ENCODE peak calls at places on chromosomes 3 and 15, in seven cellular contexts. Z is psoas muscle; Q is hepatocyte; L is HCT116; W is CD8-positive, alpha-beta T cell; R is PC-9; D is K562. C is an unnamed sample.
A peak's percentile ranks its signal among the peaks of the same experiment; 100 is the strongest.

GRCh38 chr15:75809986-75810750 is 33.1 kb upstream of the UBE2Q2 start:
- DNase-seq in Z (no peak), Q (peak; percentile 54), L (peak; percentile 45), W (no peak), R (peak; percentile 52), D (peak; percentile 50), C (no peak)

GRCh38 chr3:196966526-196967401 is 1.9 kb downstream of the PIGZ start:
- DNase-seq in Z (no peak), Q (no peak), L (no peak), W (no peak), R (no peak), D (no peak), C (no peak)

GRCh38 chr3:10443791-10444429 is 61.5 kb downstream of the ATP2B2 start:
- DNase-seq in Z (no peak), Q (no peak), L (no peak), W (no peak), R (no peak), D (no peak), C (no peak)

GRCh38 chr3:24410861-24411260 is 83.8 kb downstream of the THRB start:
- DNase-seq in Z (no peak), Q (no peak), L (no peak), W (no peak), R (no peak), D (no peak), C (no peak)

GRCh38 chr15:37252530-37252929 is 152.2 kb upstream of the MEIS2 start:
- DNase-seq in Z (no peak), Q (no peak), L (no peak), W (no peak), R (no peak), D (no peak), C (no peak)

GRCh38 chr3:148694116-148694515 is 3.6 kb upstream of the AGTR1 start:
- DNase-seq in Z (no peak), Q (no peak), L (no peak), W (no peak), R (no peak), D (no peak), C (no peak)

GRCh38 chr15:57777034-57777433 is 70.5 kb downstream of the POLR2M start:
- DNase-seq in Z (no peak), Q (no peak), L (no peak), W (no peak), R (no peak), D (no peak), C (no peak)

GRCh38 chr15:59764775-59765174 is 75.7 kb upstream of the BNIP2 start:
- DNase-seq in Z (no peak), Q (no peak), L (peak; percentile 13), W (no peak), R (no peak), D (no peak), C (no peak)

GRCh38 chr3:122298239-122298638 is 26.8 kb upstream of the CSTA start:
- DNase-seq in Z (no peak), Q (no peak), L (no peak), W (no peak), R (no peak), D (no peak), C (no peak)

GRCh38 chr15:49024840-49025239 is 21.4 kb downstream of the SECISBP2L start:
- DNase-seq in Z (no peak), Q (no peak), L (no peak), W (no peak), R (no peak), D (no peak), C (no peak)

GRCh38 chr15:48800811-48801460 is 9.9 kb downstream of the CEP152 start:
- DNase-seq in Z (no peak), Q (peak; percentile 28), L (no peak), W (no peak), R (no peak), D (peak; percentile 10), C (no peak)

GRCh38 chr3:133568294-133569014 is 5.0 kb upstream of the CDV3 start:
- DNase-seq in Z (no peak), Q (peak; percentile 12), L (peak; percentile 73), W (no peak), R (peak; percentile 68), D (no peak), C (no peak)

GRCh38 chr3:5226783-5227182 is 39.3 kb downstream of the EDEM1 start:
- DNase-seq in Z (no peak), Q (peak; percentile 28), L (peak; percentile 3), W (no peak), R (no peak), D (peak; percentile 41), C (no peak)

GRCh38 chr3:196553551-196553950 is 14.8 kb downstream of the WDR53 start:
- DNase-seq in Z (peak; percentile 83), Q (no peak), L (no peak), W (no peak), R (no peak), D (no peak), C (no peak)

GRCh38 chr3:72279631-72280041 is 494.7 kb upstream of the PROK2 start:
- DNase-seq in Z (no peak), Q (peak; percentile 36), L (no peak), W (no peak), R (no peak), D (no peak), C (no peak)

GRCh38 chr3:122392868-122393844 is 9.2 kb downstream of the FAM162A start:
- DNase-seq in Z (no peak), Q (peak; percentile 63), L (no peak), W (no peak), R (peak; percentile 9), D (peak; percentile 14), C (no peak)

GRCh38 chr3:16476636-16477035 is 36.9 kb downstream of the RFTN1 start:
- DNase-seq in Z (no peak), Q (peak; percentile 51), L (no peak), W (no peak), R (no peak), D (no peak), C (no peak)

GRCh38 chr3:158213461-158213860 is 103.6 kb downstream of the RSRC1 start:
- DNase-seq in Z (no peak), Q (no peak), L (no peak), W (no peak), R (no peak), D (no peak), C (no peak)

GRCh38 chr3:58588030-58588614 is 10.9 kb upstream of the FAM107A start:
- DNase-seq in Z (no peak), Q (peak; percentile 60), L (no peak), W (no peak), R (no peak), D (peak; percentile 16), C (no peak)

GRCh38 chr15:59941612-59942011 is 62.5 kb upstream of the FOXB1 start:
- DNase-seq in Z (no peak), Q (no peak), L (no peak), W (no peak), R (peak; percentile 46), D (no peak), C (no peak)

GRCh38 chr15:91263632-91264477 is 163.8 kb downstream of the SV2B start:
- DNase-seq in Z (peak; percentile 87), Q (no peak), L (no peak), W (no peak), R (no peak), D (no peak), C (no peak)

GRCh38 chr15:34240537-34240936 is 15.7 kb downstream of the EMC4 start:
- DNase-seq in Z (no peak), Q (no peak), L (no peak), W (no peak), R (no peak), D (no peak), C (no peak)

DNA sequence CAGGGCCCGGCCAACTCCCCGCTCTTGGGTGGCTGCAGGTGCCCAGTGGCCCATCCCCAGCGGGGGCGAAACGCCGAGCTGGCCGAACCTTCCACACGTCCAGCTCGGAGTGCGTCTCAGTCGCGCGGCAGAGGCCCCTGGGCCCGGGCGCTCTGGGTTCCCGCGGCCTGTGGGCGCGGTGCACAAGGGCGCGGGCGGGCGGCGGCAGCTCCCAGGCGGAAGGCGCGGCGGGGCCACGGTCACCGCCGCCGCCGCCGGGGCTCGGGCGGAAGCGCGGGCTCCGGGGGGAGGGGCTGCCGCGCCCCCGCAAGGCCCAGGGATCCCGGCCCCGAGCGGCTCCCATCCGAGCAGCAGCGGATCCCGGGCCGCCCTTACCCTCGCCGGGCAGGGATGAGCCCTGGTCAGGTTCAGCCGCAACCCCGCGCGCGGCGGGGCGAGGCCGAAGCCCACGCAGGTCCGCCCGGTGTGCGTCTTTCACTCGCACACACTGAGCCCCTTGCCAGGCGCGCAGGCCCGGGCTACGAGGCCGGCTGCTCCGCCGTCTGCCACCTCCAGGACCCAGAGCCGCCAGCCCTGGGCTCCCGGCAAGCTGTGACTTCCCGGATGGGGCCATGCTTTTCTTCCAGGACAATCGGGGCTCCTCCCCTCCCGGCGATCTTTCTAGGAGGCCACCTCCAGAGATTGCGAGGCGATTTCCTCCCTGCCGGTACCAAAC is 54.2 kb downstream of the CCDC54 start:
- DNase-seq in Z (peak; percentile 82), Q (peak; percentile 79), L (no peak), W (peak; percentile 24), R (peak; percentile 76), D (peak; percentile 36), C (peak; percentile 85)
- H3K27me3 ChIP-seq in Z (no peaks in the 10 kb centered on the region), Q (no peaks in the 10 kb centered on the region), L (no peaks in the 10 kb centered on the region), W (no peaks in the 10 kb centered on the region), R (no peaks in the 10 kb centered on the region), D (no peaks in the 10 kb centered on the region), C (no peaks in the 10 kb centered on the region)

DNA sequence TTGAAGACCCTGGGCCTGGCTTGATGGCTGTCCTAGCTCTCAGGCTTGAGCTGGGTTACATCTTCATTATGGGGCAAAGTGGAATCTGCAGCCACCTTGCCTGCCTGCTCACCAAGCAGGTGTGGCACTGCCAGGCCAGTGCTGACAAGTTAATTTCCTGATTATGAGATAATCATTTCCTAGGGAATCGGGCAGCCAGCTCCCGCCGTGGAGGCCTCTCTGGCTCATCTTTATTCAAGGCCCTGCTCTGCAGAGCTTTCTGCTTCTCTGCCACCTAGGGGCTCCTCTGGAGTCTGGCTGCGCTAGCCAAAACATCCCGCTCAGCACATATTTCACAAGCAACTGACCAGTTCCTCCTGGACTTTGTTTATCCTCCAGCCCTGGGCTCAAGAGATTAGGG is 9.9 kb downstream of the LOXL1 start:
- DNase-seq in Z (peak; percentile 35), Q (peak; percentile 60), L (no peak), W (no peak), R (peak; percentile 26), D (no peak), C (no peak)
- H3K4me1 ChIP-seq in Z (no peaks in the 10 kb centered on the region), Q (peaks cover 34% of the 10 kb centered on the region), L (peaks cover 8% of the 10 kb centered on the region), W (peaks cover under 1% of the 10 kb centered on the region), R (peaks cover 97% of the 10 kb centered on the region), D (peaks cover 4% of the 10 kb centered on the region), C (peaks cover 19% of the 10 kb centered on the region)

DNA sequence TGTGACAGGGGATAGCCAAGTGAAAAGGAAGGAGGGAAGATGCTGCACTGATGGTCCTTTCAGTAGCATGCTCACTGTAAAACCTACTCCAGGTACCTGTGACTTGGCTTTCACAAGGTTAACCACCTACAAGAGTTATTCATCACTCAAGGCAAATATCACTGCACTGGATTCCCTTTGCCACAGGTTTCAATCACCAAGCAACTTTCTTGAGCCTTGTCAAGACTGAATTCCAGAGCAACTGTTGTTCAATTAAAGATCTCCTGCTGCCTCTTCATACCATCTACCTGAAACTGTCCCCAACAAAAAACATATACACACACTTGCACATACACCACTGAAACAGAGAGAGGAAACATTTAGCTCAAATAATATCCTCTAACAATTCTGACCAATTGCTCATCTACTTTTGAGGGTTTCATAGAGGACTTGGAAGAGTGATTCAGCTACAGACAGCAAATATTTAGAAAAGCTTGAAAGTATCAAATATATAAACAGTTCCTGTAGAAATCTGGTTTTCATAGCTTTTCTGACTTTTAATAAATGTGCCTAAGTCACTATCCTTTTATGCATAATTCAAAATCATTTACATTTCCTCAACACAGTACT is 6.5 kb downstream of the IGF2BP2 start:
- DNase-seq in Z (no peak), Q (no peak), L (no peak), W (no peak), R (no peak), D (no peak), C (no peak)
- H3K27me3 ChIP-seq in Z (peaks cover 49% of the 10 kb centered on the region), Q (no peaks in the 10 kb centered on the region), L (no peaks in the 10 kb centered on the region), W (peaks cover 9% of the 10 kb centered on the region), R (no peaks in the 10 kb centered on the region), D (no peaks in the 10 kb centered on the region), C (peaks cover 18% of the 10 kb centered on the region)

GRCh38 chr3:113741086-113741485 is 5.0 kb downstream of the NAA50 start:
- DNase-seq in Z (no peak), Q (no peak), L (no peak), W (no peak), R (no peak), D (no peak), C (no peak)
- H3K4me1 ChIP-seq in Z (peaks cover 82% of the 10 kb centered on the region), Q (peaks cover 18% of the 10 kb centered on the region), L (peaks cover 8% of the 10 kb centered on the region), W (peaks cover 45% of the 10 kb centered on the region), R (peaks cover 49% of the 10 kb centered on the region), D (peaks cover 10% of the 10 kb centered on the region), C (peaks cover 36% of the 10 kb centered on the region)

C was measured in upper lobe of right lung.